ENCODE peak calls at places on chromosomes 6 and 20, in four cellular contexts. H is breast epithelium, L is HCT116, V is tibial nerve. X is an unnamed sample.

GRCh38 chr6:127342946-127343752 is at the start of gene ECHDC1:
- DNase-seq in H (peak; percentile 42), V (peak; percentile 42), L (peak; percentile 62), X (peak; percentile 41)

GRCh38 chr6:125714431-125715090 is 34.9 kb upstream of the HEY2 start:
- DNase-seq in L (no peak), V (no peak), H (no peak), X (no peak)

GRCh38 chr20:10922941-10923340 is 249.1 kb upstream of the JAG1 start:
- DNase-seq in H (no peak), V (no peak), L (no peak), X (peak; percentile 88)

GRCh38 chr6:167831281-167831680 is 4.6 kb downstream of the AFDN start:
- DNase-seq in V (no peak), L (no peak), H (no peak), X (peak; percentile 70)

GRCh38 chr6:119479860-119480655 is 130.5 kb upstream of the MAN1A1 start:
- DNase-seq in V (no peak), L (no peak), H (no peak), X (peak; percentile 68)

GRCh38 chr6:113819169-113819830 is 37.8 kb upstream of the MARCKS start:
- DNase-seq in H (no peak), L (no peak), V (no peak), X (no peak)

GRCh38 chr6:79307321-79308036 is 73.0 kb upstream of the HMGN3 start:
- DNase-seq in V (no peak), H (no peak), L (no peak), X (peak; percentile 96)

GRCh38 chr6:35128496-35128895 is 12.6 kb downstream of the TCP11 start:
- DNase-seq in H (no peak), L (no peak), V (no peak), X (no peak)

GRCh38 chr20:17616480-17617211 is 46.8 kb downstream of the DSTN start:
- DNase-seq in V (no peak), H (peak; percentile 16), L (no peak), X (no peak)

GRCh38 chr6:21846541-21847451 is 253.2 kb downstream of the SOX4 start:
- DNase-seq in L (no peak), V (no peak), H (no peak), X (peak; percentile 46)

GRCh38 chr6:89286516-89286915 is 28.6 kb downstream of the GABRR2 start:
- DNase-seq in V (no peak), L (no peak), H (no peak), X (no peak)

GRCh38 chr6:88722691-88723090 is 240.7 kb downstream of the RNGTT start:
- DNase-seq in H (no peak), L (no peak), V (no peak), X (no peak)

GRCh38 chr20:9689041-9689440 is 149.8 kb downstream of the PAK5 start:
- DNase-seq in L (no peak), H (no peak), V (no peak), X (no peak)

GRCh38 chr20:63850689-63851547 is 10.4 kb upstream of the ABHD16B start:
- DNase-seq in L (no peak), V (no peak), H (no peak), X (no peak)

GRCh38 chr20:6504179-6504578 is 263.3 kb upstream of the BMP2 start:
- DNase-seq in L (no peak), V (no peak), H (no peak), X (no peak)

GRCh38 chr6:152669894-152670293 is 27.8 kb upstream of the MYCT1 start:
- DNase-seq in L (peak; percentile 33), V (no peak), H (no peak), X (peak; percentile 57)

GRCh38 chr6:89940225-89941027 is 46.2 kb downstream of the GJA10 start:
- DNase-seq in H (peak; percentile 72), L (peak; percentile 68), V (peak; percentile 84), X (peak; percentile 80)

GRCh38 chr20:17612287-17612974 is 42.6 kb downstream of the DSTN start:
- DNase-seq in H (peak; percentile 41), L (no peak), V (peak; percentile 6), X (peak; percentile 45)

GRCh38 chr6:144547409-144547808 is 262.3 kb downstream of the UTRN start:
- DNase-seq in H (no peak), L (no peak), V (no peak), X (no peak)

GRCh38 chr6:164008902-164009301 is 594.4 kb downstream of the QKI start:
- DNase-seq in H (no peak), V (no peak), L (no peak), X (no peak)

GRCh38 chr6:165556116-165556843 is 106.8 kb downstream of the PDE10A start:
- DNase-seq in L (no peak), H (no peak), V (no peak), X (peak; percentile 91)

GRCh38 chr20:7754102-7754501 is 186.2 kb downstream of the HAO1 start:
- DNase-seq in L (no peak), V (no peak), H (no peak), X (no peak)

GRCh38 chr6:29887330-29887818 is 55.0 kb upstream of the HLA-A start:
- DNase-seq in H (no peak), L (peak; percentile 8), V (no peak), X (no peak)

GRCh38 chr20:1500496-1500895 is 9.3 kb upstream of the SIRPB2 start:
- DNase-seq in V (no peak), H (no peak), L (no peak), X (peak; percentile 76)

GRCh38 chr6:33609444-33610034 is 11.6 kb upstream of the ITPR3 start:
- DNase-seq in H (no peak), L (no peak), V (no peak), X (peak; percentile 31)

GRCh38 chr6:129701721-129702455 is 8.1 kb downstream of the ARHGAP18 start:
- DNase-seq in V (no peak), L (no peak), H (no peak), X (no peak)

GRCh38 chr6:53066059-53066406 is 829 bp downstream of the FBXO9 start:
- DNase-seq in V (no peak), H (no peak), L (no peak), X (no peak)

GRCh38 chr6:53064726-53065265 is 408 bp upstream of the FBXO9 start:
- DNase-seq in V (peak; percentile 97), H (peak; percentile 97), L (peak; percentile 97), X (peak; percentile 98)

GRCh38 chr6:53066874-53067273 is 1.7 kb downstream of the FBXO9 start:
- DNase-seq in H (no peak), V (no peak), L (no peak), X (no peak)

GRCh38 chr6:53067307-53067706 is 2.1 kb downstream of the FBXO9 start:
- DNase-seq in H (no peak), V (no peak), L (no peak), X (no peak)

DNA sequence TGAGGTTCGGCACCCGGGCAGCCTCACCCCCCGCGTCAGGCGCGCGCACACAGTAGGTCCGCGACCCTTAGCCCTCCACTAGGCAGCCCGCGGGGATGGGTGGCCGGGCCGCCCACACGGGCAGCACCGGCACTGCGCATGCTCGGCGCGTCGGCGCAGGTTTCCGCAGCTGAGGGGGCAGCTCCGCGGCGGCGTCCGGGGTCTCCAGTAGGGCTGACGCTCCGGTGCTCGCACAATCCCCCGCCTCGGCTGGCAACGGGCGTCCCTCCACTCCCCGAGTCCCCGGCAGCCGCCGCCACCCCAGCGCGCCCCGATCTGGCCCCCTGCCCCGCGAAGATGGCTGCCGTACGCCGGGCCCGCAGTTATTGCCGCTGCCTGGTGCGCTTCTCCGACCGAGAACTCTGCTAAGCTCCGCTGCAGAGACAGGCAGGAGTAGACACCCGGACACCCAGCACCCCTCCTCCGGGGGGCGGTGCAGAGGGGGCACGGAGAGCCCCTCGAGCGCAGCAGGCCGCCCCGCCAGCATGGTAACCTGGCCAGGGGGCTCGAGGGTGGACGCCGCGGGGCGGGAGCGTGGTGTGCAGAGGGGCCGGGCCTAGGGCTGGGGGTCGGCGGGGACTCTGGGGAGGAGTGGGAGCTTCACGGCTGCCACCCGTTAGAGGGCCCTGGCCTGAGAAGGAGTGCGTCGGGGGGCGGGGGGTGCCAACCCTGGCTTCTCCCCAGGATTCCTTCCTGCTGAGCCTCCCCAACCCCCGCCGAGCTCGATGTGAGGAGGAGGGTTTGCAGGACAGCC is at the start of gene FBXO9:
- DNase-seq in V (no peak), L (no peak), H (peak; percentile 35), X (no peak)
- TF ChIP-seq CTCF in V (no peak), L (no peak), H (no peak), X (peak; percentile 0)

GRCh38 chr20:47952165-47952564 is 166.9 kb upstream of the SULF2 start:
- DNase-seq in H (no peak), L (no peak), V (no peak), X (no peak)

GRCh38 chr20:47960769-47961525 is 175.7 kb upstream of the SULF2 start:
- DNase-seq in L (no peak), H (no peak), V (no peak), X (no peak)

GRCh38 chr20:47957135-47957534 is 171.9 kb upstream of the SULF2 start:
- DNase-seq in H (no peak), L (no peak), V (no peak), X (no peak)

GRCh38 chr20:47960277-47960676 is 175.0 kb upstream of the SULF2 start:
- DNase-seq in H (no peak), V (no peak), L (no peak), X (no peak)

DNA sequence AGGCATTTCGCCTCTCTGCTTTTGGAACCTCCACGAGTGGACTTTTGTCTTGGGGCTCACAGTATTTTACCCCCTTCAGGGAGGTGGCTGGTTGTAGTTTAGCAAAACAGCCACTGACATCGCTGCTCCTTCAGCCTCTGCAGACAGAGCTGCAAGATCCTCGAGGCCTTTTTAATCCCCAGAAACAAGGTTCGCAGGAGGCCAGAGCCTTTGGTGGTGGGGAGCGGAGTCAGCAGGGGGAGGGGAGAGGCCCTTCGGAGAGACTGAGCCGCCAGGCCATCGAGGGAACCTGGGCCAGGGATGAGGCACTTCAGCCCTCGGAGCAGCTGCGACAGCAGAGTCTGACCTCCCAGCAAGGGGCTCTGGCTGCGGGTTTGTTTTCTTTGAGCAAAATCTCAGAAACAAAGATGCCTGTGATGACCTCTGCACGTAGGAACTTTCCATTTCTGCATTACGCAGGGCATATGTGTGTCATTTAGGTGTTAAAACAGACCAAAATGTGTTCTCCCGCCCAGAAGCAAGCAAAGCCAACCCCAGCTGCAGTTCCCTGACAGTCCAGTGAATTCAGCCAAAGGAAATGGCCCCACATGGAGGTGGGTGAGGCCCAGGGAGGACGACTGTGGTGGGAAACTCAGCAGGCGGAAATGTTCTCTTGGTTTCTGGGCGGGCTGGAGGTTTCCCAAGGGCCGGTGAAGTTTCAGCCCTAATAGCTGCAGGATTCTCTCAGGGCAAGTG is 171.1 kb upstream of the SULF2 start:
- DNase-seq in L (no peak), V (no peak), H (no peak), X (no peak)
- TF ChIP-seq CTCF in L (no peak), V (no peak), H (no peak), X (no peak)

DNA sequence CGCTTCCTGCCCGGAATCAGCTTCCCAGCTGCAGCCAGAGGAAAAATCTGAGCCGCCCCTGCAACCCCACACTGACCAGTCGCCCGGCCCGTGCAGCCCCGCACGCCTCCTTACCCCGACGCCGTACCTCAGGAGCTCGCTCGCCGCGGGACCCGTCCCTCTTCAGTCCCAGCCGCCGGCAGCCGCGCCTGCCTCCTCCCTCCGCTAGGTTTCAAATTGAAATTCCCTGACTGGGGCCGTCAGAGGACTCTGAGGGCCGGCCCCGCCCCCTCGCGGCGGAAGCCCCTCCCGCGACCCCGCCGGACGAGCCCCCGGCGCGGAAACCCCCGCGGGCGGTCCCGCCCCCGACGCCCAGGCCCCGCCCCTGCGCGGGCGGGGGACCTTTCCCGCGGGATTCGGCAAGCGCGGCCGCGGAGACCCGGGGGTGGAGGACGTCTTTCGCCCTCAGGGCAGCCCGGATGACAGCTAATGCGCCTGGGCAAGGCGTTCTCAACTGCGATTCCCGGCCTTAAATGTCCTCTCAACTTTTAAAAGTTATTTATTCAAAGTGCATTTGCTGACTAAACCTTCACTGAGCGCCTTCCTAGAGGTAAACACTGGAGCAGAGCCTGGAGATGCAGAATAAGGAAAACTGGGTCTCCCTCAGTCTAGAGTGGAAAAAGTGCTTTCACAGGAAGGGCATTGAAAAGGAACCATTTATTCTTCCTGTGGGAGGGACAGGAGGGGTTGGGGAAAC is at the start of gene EPB41L2:
- DNase-seq in V (peak; percentile 80), L (peak; percentile 70), H (peak; percentile 56), X (peak; percentile 67)
- TF ChIP-seq CTCF in V (peak; percentile 31), L (no peak), H (peak; percentile 40), X (no peak)

GRCh38 chr20:57573893-57574292 is 13.0 kb downstream of the PCK1 start:
- DNase-seq in H (no peak), L (no peak), V (no peak), X (no peak)
- TF ChIP-seq CTCF in H (no peak), L (peak; percentile 76), V (no peak), X (no peak)

X was measured in bronchial epithelial cell.